ENCODE peak calls at places on chromosomes 6 and 20, in eight cellular contexts. U, B, F, Z, G, X, E and N are unnamed samples.

GRCh38 chr6:149855040-149855654 is 9.0 kb downstream of the LRP11 start:
- DNase-seq in U (no peak), B (peak; percentile 93), F (peak; percentile 42), Z (no peak), G (peak; percentile 89), X (no peak), E (no peak), N (no peak)

GRCh38 chr6:170037541-170038250 is 253.2 kb downstream of the DLL1 start:
- DNase-seq in U (peak; percentile 28), B (no peak), F (peak; percentile 31), Z (peak; percentile 11), G (no peak), X (no peak), E (peak; percentile 23), N (peak; percentile 37)

GRCh38 chr6:53070808-53071207 is 5.6 kb downstream of the FBXO9 start:
- DNase-seq in U (no peak), B (no peak), F (no peak), Z (no peak), G (no peak), X (no peak), E (no peak), N (no peak)

GRCh38 chr6:118719351-118720124 is 68.1 kb upstream of the CEP85L start:
- DNase-seq in U (no peak), B (no peak), F (no peak), Z (no peak), G (no peak), X (peak; percentile 62), E (no peak), N (no peak)

GRCh38 chr20:32247957-32248497 is 29.4 kb upstream of the KIF3B start:
- DNase-seq in U (no peak), B (no peak), F (no peak), Z (no peak), G (no peak), X (no peak), E (no peak), N (no peak)

GRCh38 chr20:50379049-50379990 is 130.9 kb upstream of the PTPN1 start:
- DNase-seq in U (peak; percentile 80), B (peak; percentile 78), F (peak; percentile 95), Z (peak; percentile 96), G (no peak), X (peak; percentile 94), E (peak; percentile 96), N (peak; percentile 92)

GRCh38 chr6:35477551-35478179 is 9.5 kb downstream of the RPL10A start:
- DNase-seq in U (no peak), B (no peak), F (no peak), Z (no peak), G (no peak), X (no peak), E (no peak), N (no peak)

GRCh38 chr6:133948472-133948871 is 4.6 kb upstream of the TBPL1 start:
- DNase-seq in U (no peak), B (no peak), F (no peak), Z (no peak), G (no peak), X (no peak), E (no peak), N (no peak)

GRCh38 chr20:47208534-47209174 is 147.8 kb downstream of the ZMYND8 start:
- DNase-seq in U (no peak), B (no peak), F (no peak), Z (no peak), G (no peak), X (no peak), E (no peak), N (no peak)
- TF ChIP-seq POLR2A in U (no peak), B (no peak), F (no peak), Z (no peak), G (no peak), X (no peak), E (no peak), N (no peak)

GRCh38 chr6:28816339-28816908 is 107.4 kb downstream of the TRIM27 start:
- DNase-seq in U (no peak), B (no peak), F (no peak), Z (no peak), G (no peak), X (no peak), E (no peak), N (no peak)

GRCh38 chr6:28812778-28813569 is 110.8 kb downstream of the TRIM27 start:
- DNase-seq in U (no peak), B (no peak), F (no peak), Z (no peak), G (no peak), X (no peak), E (no peak), N (no peak)

GRCh38 chr6:28814032-28814976 is 109.5 kb downstream of the TRIM27 start:
- DNase-seq in U (no peak), B (no peak), F (no peak), Z (no peak), G (no peak), X (no peak), E (no peak), N (no peak)

GRCh38 chr6:28817808-28818145 is 106.0 kb downstream of the TRIM27 start:
- DNase-seq in U (no peak), B (no peak), F (no peak), Z (no peak), G (no peak), X (no peak), E (no peak), N (no peak)

GRCh38 chr6:28816909-28817807 is 106.6 kb downstream of the TRIM27 start:
- DNase-seq in U (no peak), B (peak; percentile 26), F (no peak), Z (no peak), G (peak; percentile 81), X (no peak), E (no peak), N (no peak)
- H3K4me3 ChIP-seq in U (no peak overlapping the region), B (no peak overlapping the region), F (no peak overlapping the region), Z (no peak overlapping the region), G (peak overlapping the region; percentile 51), X (no peak overlapping the region), E (no peak overlapping the region), N (no peak overlapping the region)

GRCh38 chr20:57435498-57436222 is 44.5 kb downstream of the RBM38 start:
- DNase-seq in U (peak; percentile 97), B (no peak), F (peak; percentile 82), Z (peak; percentile 92), G (peak; percentile 30), X (no peak), E (no peak), N (peak; percentile 74)

GRCh38 chr20:57437672-57438330 is 46.6 kb downstream of the RBM38 start:
- DNase-seq in U (no peak), B (no peak), F (no peak), Z (no peak), G (no peak), X (no peak), E (no peak), N (no peak)

GRCh38 chr20:57438552-57438951 is 47.4 kb downstream of the RBM38 start:
- DNase-seq in U (no peak), B (no peak), F (no peak), Z (no peak), G (no peak), X (no peak), E (no peak), N (no peak)

GRCh38 chr20:57436223-57436545 is 45.0 kb downstream of the RBM38 start:
- DNase-seq in U (no peak), B (no peak), F (no peak), Z (no peak), G (no peak), X (no peak), E (no peak), N (no peak)

DNA sequence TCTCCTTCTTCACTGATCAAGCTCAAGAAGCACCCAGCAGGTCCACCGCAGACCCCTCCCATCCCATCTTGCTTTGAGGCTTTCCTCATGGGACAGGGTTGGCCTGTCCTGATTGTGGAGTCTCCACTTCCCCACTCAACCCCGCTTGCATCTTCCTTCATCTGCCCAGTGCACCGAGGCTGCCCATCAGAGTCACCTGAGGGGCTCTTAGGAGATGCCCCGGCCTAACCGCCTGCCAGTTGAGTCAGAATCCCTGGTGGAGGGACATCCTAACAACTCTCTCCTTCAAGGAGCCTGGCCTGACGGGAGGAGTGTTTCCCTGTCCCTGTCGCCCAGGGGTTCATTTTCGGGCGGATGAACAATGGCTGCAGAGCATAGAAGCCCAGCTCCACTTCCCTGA is 46.1 kb downstream of the RBM38 start:
- DNase-seq in U (no peak), B (no peak), F (no peak), Z (no peak), G (no peak), X (no peak), E (no peak), N (no peak)
- H3K27ac ChIP-seq in U (no peak overlapping the region), B (no peak overlapping the region), F (peak overlapping the region; percentile 72), Z (peak overlapping the region; percentile 83), G (no peak overlapping the region), X (no peak overlapping the region), E (no peak overlapping the region), N (peak overlapping the region; percentile 86)

GRCh38 chr6:142225552-142225951 is 76.3 kb upstream of the ADGRG6 start:
- DNase-seq in U (no peak), B (no peak), F (no peak), Z (no peak), G (no peak), X (no peak), E (no peak), N (no peak)
- TF ChIP-seq POLR2A in U (no peak), B (no peak), F (no peak), Z (no peak), G (no peak), X (no peak), E (no peak), N (no peak)

GRCh38 chr6:45555981-45556771 is 178.4 kb upstream of the SUPT3H start:
- DNase-seq in U (no peak), B (no peak), F (no peak), Z (no peak), G (no peak), X (peak; percentile 49), E (peak; percentile 20), N (no peak)
- H3K4me3 ChIP-seq in U (peak overlapping the region; percentile 14), B (no peak overlapping the region), F (no peak overlapping the region), Z (no peak overlapping the region), G (no peak overlapping the region), X (peak overlapping the region; percentile 9), E (peak overlapping the region; percentile 20), N (no peak overlapping the region)

DNA sequence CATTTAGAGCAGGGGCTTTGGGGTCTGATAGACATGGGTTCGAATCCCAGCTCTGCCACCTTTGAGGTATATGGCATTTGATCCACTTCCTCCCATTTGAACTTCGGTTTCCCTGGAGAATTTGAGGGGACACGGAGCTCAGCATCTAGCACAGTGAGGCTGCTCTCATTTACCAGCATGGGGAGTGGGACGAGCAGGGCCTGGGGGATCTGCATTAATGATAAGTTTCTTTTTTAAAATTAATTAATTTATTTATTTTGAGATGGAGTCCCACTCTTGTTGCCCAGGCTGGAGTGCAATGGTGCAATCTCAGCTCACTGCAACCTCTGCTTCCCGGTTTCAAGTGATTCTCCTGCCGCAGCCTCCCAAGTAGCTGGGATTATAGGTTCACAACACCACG is 52.6 kb downstream of the VSTM2L start:
- DNase-seq in U (no peak), B (no peak), F (no peak), Z (no peak), G (no peak), X (no peak), E (no peak), N (no peak)
- H3K27ac ChIP-seq in U (no peak overlapping the region), B (no peak overlapping the region), F (no peak overlapping the region), Z (no peak overlapping the region), G (no peak overlapping the region), X (no peak overlapping the region), E (no peak overlapping the region), N (no peak overlapping the region)